ENCODE peak calls at places on chromosomes 6 and 20, in ten cellular contexts. I, E, L, D, R, Q, O, U, V and M are unnamed samples.

GRCh38 chr6:34919651-34920050 is 30.6 kb downstream of the ANKS1A start:
- DNase-seq in V (no peak), E (no peak), R (no peak), Q (no peak), I (peak), U (no peak), D (no peak), L (no peak), O (no peak), M (no peak)

GRCh38 chr6:26536571-26537159 is 1.5 kb upstream of the HMGN4 start:
- DNase-seq in E (no peak), V (peak), O (peak), L (no peak), Q (peak), U (peak), R (peak), D (no peak), I (peak), M (peak)

GRCh38 chr6:26388014-26388413 is 5.1 kb downstream of the BTN2A2 start:
- DNase-seq in Q (no peak), R (no peak), V (no peak), O (no peak), D (no peak), L (no peak), I (peak), U (no peak), E (no peak), M (no peak)

GRCh38 chr20:44586986-44587980 is 4.9 kb downstream of the PKIG start:
- DNase-seq in U (no peak), V (no peak), R (no peak), L (no peak), I (no peak), O (no peak), Q (peak), E (no peak), D (no peak), M (no peak)

GRCh38 chr20:49701313-49701731 is 12.4 kb downstream of the B4GALT5 start:
- DNase-seq in R (no peak), E (no peak), D (no peak), U (no peak), L (no peak), Q (no peak), I (peak), O (no peak), V (no peak), M (no peak)

GRCh38 chr6:75852721-75853120 is 103.7 kb downstream of the MYO6 start:
- DNase-seq in D (peak), I (no peak), O (no peak), U (no peak), L (no peak), E (no peak), R (peak), V (no peak), Q (no peak), M (peak)

GRCh38 chr20:60057866-60058807 is 99.9 kb downstream of the CDH26 start:
- DNase-seq in I (peak), E (no peak), R (peak), D (no peak), U (no peak), V (peak), O (peak), L (no peak), Q (no peak), M (no peak)

GRCh38 chr20:24118781-24119175 is 130.2 kb upstream of the GGTLC1 start:
- DNase-seq in O (no peak), R (peak), V (no peak), E (no peak), D (no peak), L (no peak), U (no peak), Q (no peak), I (peak), M (no peak)

GRCh38 chr6:120262354-120262753 is 912.8 kb upstream of the MAN1A1 start:
- DNase-seq in E (no peak), Q (no peak), V (no peak), U (no peak), O (no peak), R (no peak), I (no peak), L (no peak), D (no peak), M (no peak)

GRCh38 chr6:44415424-44415823 is 27.9 kb downstream of the CDC5L start:
- DNase-seq in U (no peak), O (no peak), L (no peak), Q (no peak), R (no peak), D (no peak), I (no peak), V (no peak), E (no peak), M (peak)

GRCh38 chr6:1131285-1132079 is 180.4 kb upstream of the FOXQ1 start:
- DNase-seq in O (no peak), I (peak), V (no peak), U (no peak), Q (no peak), L (no peak), E (peak), D (peak), R (peak), M (no peak)

GRCh38 chr6:148769304-148769968 is 22.6 kb downstream of the UST start:
- DNase-seq in D (no peak), Q (no peak), U (no peak), E (no peak), O (no peak), R (no peak), V (no peak), I (no peak), L (no peak), M (no peak)

GRCh38 chr6:25311251-25311910 is 32.2 kb downstream of the CARMIL1 start:
- DNase-seq in Q (no peak), I (peak), O (no peak), V (no peak), E (no peak), U (no peak), D (no peak), L (no peak), R (peak), M (no peak)

GRCh38 chr6:32177182-32177787 is 920 bp upstream of the RNF5 start:
- DNase-seq in D (no peak), V (no peak), I (peak), E (no peak), R (no peak), U (no peak), Q (no peak), L (no peak), O (peak), M (peak)

GRCh38 chr6:40138273-40138720 is 204.0 kb upstream of the MOCS1 start:
- DNase-seq in U (no peak), V (no peak), Q (no peak), D (peak), R (no peak), L (no peak), E (no peak), O (no peak), I (no peak), M (no peak)

GRCh38 chr20:56247954-56248782 is at the start of gene MC3R:
- DNase-seq in E (no peak), L (no peak), V (peak), D (peak), Q (peak), O (peak), R (peak), U (peak), I (peak), M (peak)

GRCh38 chr20:40189621-40190020 is 499.4 kb downstream of the MAFB start:
- DNase-seq in V (no peak), L (no peak), O (no peak), R (no peak), Q (no peak), I (no peak), E (no peak), D (no peak), U (no peak), M (no peak)

GRCh38 chr6:72969666-72970065 is 255.6 kb downstream of the KHDC1L start:
- DNase-seq in I (no peak), E (no peak), L (no peak), O (no peak), R (no peak), V (no peak), U (no peak), D (no peak), Q (no peak), M (no peak)

GRCh38 chr20:45432294-45432693 is 16.4 kb downstream of the PIGT start:
- DNase-seq in U (no peak), L (no peak), R (no peak), I (no peak), E (no peak), D (no peak), V (no peak), Q (peak), O (no peak), M (peak)

GRCh38 chr20:1295276-1295930 is 29.3 kb downstream of the SNPH start:
- DNase-seq in I (no peak), R (no peak), V (no peak), O (no peak), L (no peak), U (no peak), D (no peak), E (no peak), Q (no peak), M (no peak)

GRCh38 chr6:85660181-85660611 is 17.5 kb upstream of the SYNCRIP start:
- DNase-seq in I (peak), U (no peak), L (no peak), V (no peak), E (peak), O (no peak), Q (no peak), D (no peak), R (peak), M (no peak)

GRCh38 chr6:41976794-41977484 is 35.3 kb upstream of the CCND3 start:
- DNase-seq in R (no peak), Q (peak), U (no peak), I (peak), V (no peak), L (no peak), O (no peak), E (peak), D (no peak), M (no peak)

GRCh38 chr6:160978141-160978926 is 13.2 kb upstream of the MAP3K4 start:
- DNase-seq in O (no peak), E (no peak), V (no peak), R (no peak), L (no peak), D (no peak), I (peak), Q (no peak), U (no peak), M (no peak)

GRCh38 chr6:156961282-156961892 is 184.2 kb downstream of the ARID1B start:
- DNase-seq in U (no peak), L (no peak), D (no peak), V (no peak), I (no peak), O (no peak), E (no peak), Q (no peak), R (no peak), M (no peak)

GRCh38 chr20:31937820-31938219 is 14.0 kb downstream of the PDRG1 start:
- DNase-seq in L (no peak), U (no peak), Q (no peak), D (no peak), V (no peak), E (no peak), R (no peak), O (no peak), I (no peak), M (no peak)

GRCh38 chr6:89997456-89998445 is 103.5 kb downstream of the GJA10 start:
- DNase-seq in D (no peak), V (no peak), U (no peak), L (no peak), I (peak), O (peak), E (no peak), Q (no peak), R (peak), M (no peak)

GRCh38 chr6:25138697-25139051 is 140.5 kb upstream of the CARMIL1 start:
- DNase-seq in E (no peak), D (no peak), O (no peak), L (no peak), Q (peak), I (no peak), U (no peak), V (peak), R (no peak), M (peak)

GRCh38 chr20:57938158-57939108 is 228.6 kb upstream of the PMEPA1 start:
- DNase-seq in O (no peak), Q (no peak), L (no peak), E (no peak), R (no peak), D (no peak), U (no peak), I (peak), V (no peak), M (no peak)

GRCh38 chr6:169312658-169313346 is 59.2 kb upstream of the THBS2 start:
- DNase-seq in O (no peak), D (no peak), L (no peak), U (no peak), E (no peak), Q (no peak), R (no peak), I (peak), V (no peak), M (no peak)

GRCh38 chr6:2197177-2197671 is 48.2 kb downstream of the GMDS start:
- DNase-seq in Q (no peak), R (peak), V (no peak), U (no peak), E (no peak), O (no peak), L (no peak), D (no peak), I (peak), M (no peak)

GRCh38 chr6:111918825-111919224 is 45.6 kb upstream of the FYN start:
- DNase-seq in I (peak), E (peak), V (no peak), L (no peak), D (no peak), O (no peak), Q (no peak), R (peak), U (no peak), M (no peak)

GRCh38 chr6:123022980-123023379 is 26.9 kb downstream of the CLVS2 start:
- DNase-seq in U (no peak), O (no peak), D (no peak), I (no peak), R (no peak), E (no peak), L (no peak), Q (no peak), V (no peak), M (peak)

GRCh38 chr20:61874421-61875068 is 191.1 kb downstream of the TAF4 start:
- DNase-seq in O (no peak), I (peak), D (peak), L (no peak), U (no peak), Q (no peak), R (no peak), V (no peak), E (no peak), M (no peak)

GRCh38 chr6:113065606-113066005 is 718.5 kb downstream of the RFPL4B start:
- DNase-seq in L (no peak), R (peak), O (peak), V (no peak), E (no peak), U (no peak), Q (no peak), I (no peak), D (no peak), M (no peak)

GRCh38 chr6:148997863-148998262 is 251.0 kb downstream of the UST start:
- DNase-seq in Q (no peak), U (no peak), E (peak), D (no peak), V (no peak), R (peak), I (no peak), L (no peak), O (no peak), M (peak)

GRCh38 chr6:144216668-144217218 is 66.4 kb downstream of the STX11 start:
- DNase-seq in Q (peak), E (no peak), U (no peak), V (no peak), I (no peak), D (no peak), O (peak), L (no peak), R (no peak), M (no peak)

GRCh38 chr6:142899101-142899760 is 45.7 kb downstream of the HIVEP2 start:
- DNase-seq in L (no peak), I (no peak), U (no peak), O (no peak), D (no peak), V (no peak), Q (no peak), R (no peak), E (no peak), M (no peak)

GRCh38 chr6:166312832-166313231 is 4.6 kb upstream of the PRR18 start:
- DNase-seq in I (no peak), U (no peak), R (no peak), O (no peak), Q (no peak), E (no peak), D (no peak), L (no peak), V (no peak), M (no peak)

GRCh38 chr6:154754152-154754551 is 20.9 kb downstream of the SCAF8 start:
- DNase-seq in O (no peak), I (peak), V (no peak), Q (no peak), D (no peak), R (no peak), L (no peak), U (no peak), E (no peak), M (no peak)

GRCh38 chr6:7108964-7109836 is 1.4 kb downstream of the RREB1 start:
- DNase-seq in O (no peak), I (peak), U (peak), E (peak), Q (peak), V (peak), L (no peak), R (peak), D (peak), M (peak)